ENCODE peak calls at places on chromosomes 1 and 21, in eight cellular contexts. M, G, K, F, Q, E, T and O are unnamed samples.

GRCh38 chr1:85490270-85490669 is 25.3 kb upstream of the DDAH1 start:
- DNase-seq in M (no peak), G (no peak), K (no peak), F (no peak), Q (no peak), E (no peak), T (no peak), O (no peak)

GRCh38 chr1:59718064-59718988 is 96.4 kb upstream of the HOOK1 start:
- DNase-seq in M (no peak), G (no peak), K (no peak), F (no peak), Q (no peak), E (no peak), T (no peak), O (no peak)

GRCh38 chr1:47593598-47594285 is 155.9 kb downstream of the FOXD2 start:
- DNase-seq in M (no peak), G (no peak), K (no peak), F (no peak), Q (no peak), E (no peak), T (no peak), O (no peak)

GRCh38 chr1:185917646-185918045 is 183.5 kb downstream of the HMCN1 start:
- DNase-seq in M (no peak), G (no peak), K (peak; percentile 20), F (no peak), Q (peak; percentile 65), E (no peak), T (no peak), O (no peak)

GRCh38 chr1:220776725-220777326 is 9.9 kb upstream of the MTARC1 start:
- DNase-seq in M (peak; percentile 34), G (peak; percentile 6), K (peak; percentile 33), F (peak; percentile 24), Q (peak; percentile 89), E (peak; percentile 96), T (peak; percentile 86), O (peak; percentile 40)

GRCh38 chr1:79042117-79042516 is 35.6 kb upstream of the ADGRL4 start:
- DNase-seq in M (no peak), G (no peak), K (peak; percentile 41), F (no peak), Q (no peak), E (no peak), T (no peak), O (no peak)

GRCh38 chr1:145784409-145784808 is 39.5 kb downstream of the RNF115 start:
- DNase-seq in M (no peak), G (no peak), K (no peak), F (no peak), Q (no peak), E (no peak), T (no peak), O (no peak)

GRCh38 chr21:16388911-16389515 is 659.2 kb downstream of the USP25 start:
- DNase-seq in M (no peak), G (no peak), K (no peak), F (no peak), Q (no peak), E (no peak), T (no peak), O (no peak)

GRCh38 chr1:34591751-34592629 is 162.9 kb upstream of the GJB5 start:
- DNase-seq in M (no peak), G (no peak), K (no peak), F (no peak), Q (no peak), E (no peak), T (no peak), O (no peak)

GRCh38 chr1:236535656-236536293 is 12.0 kb downstream of the LGALS8 start:
- DNase-seq in M (no peak), G (no peak), K (no peak), F (no peak), Q (no peak), E (no peak), T (no peak), O (no peak)

GRCh38 chr21:36723371-36723881 is 24.5 kb downstream of the SIM2 start:
- DNase-seq in M (no peak), G (no peak), K (no peak), F (no peak), Q (no peak), E (peak; percentile 57), T (no peak), O (no peak)

GRCh38 chr1:8858112-8858668 is 20.3 kb downstream of the ENO1 start:
- DNase-seq in M (no peak), G (no peak), K (no peak), F (no peak), Q (no peak), E (no peak), T (peak; percentile 26), O (peak; percentile 68)

GRCh38 chr1:223755432-223755792 is 43.1 kb downstream of the CAPN2 start:
- DNase-seq in M (no peak), G (no peak), K (no peak), F (no peak), Q (no peak), E (peak; percentile 51), T (no peak), O (no peak)

GRCh38 chr21:34796518-34797201 is 127.9 kb downstream of the CLIC6 start:
- DNase-seq in M (no peak), G (no peak), K (no peak), F (no peak), Q (peak; percentile 46), E (no peak), T (no peak), O (no peak)

GRCh38 chr1:196997428-196997827 is 20.1 kb downstream of the CFHR5 start:
- DNase-seq in M (no peak), G (no peak), K (no peak), F (no peak), Q (no peak), E (no peak), T (no peak), O (peak; percentile 58)

GRCh38 chr1:236038034-236038433 is 26.9 kb downstream of the NID1 start:
- DNase-seq in M (no peak), G (no peak), K (no peak), F (no peak), Q (no peak), E (no peak), T (no peak), O (no peak)

GRCh38 chr1:108007531-108007930 is 42.6 kb upstream of the VAV3 start:
- DNase-seq in M (no peak), G (no peak), K (no peak), F (no peak), Q (no peak), E (no peak), T (no peak), O (no peak)

GRCh38 chr21:42548687-42549406 is 35.2 kb downstream of the SLC37A1 start:
- DNase-seq in M (no peak), G (no peak), K (no peak), F (no peak), Q (no peak), E (peak; percentile 64), T (no peak), O (no peak)

GRCh38 chr1:16138772-16139221 is 17.1 kb downstream of the EPHA2 start:
- DNase-seq in M (no peak), G (no peak), K (no peak), F (no peak), Q (no peak), E (no peak), T (no peak), O (no peak)

GRCh38 chr1:21946836-21947587 is 9.9 kb upstream of the HSPG2 start:
- DNase-seq in M (no peak), G (no peak), K (no peak), F (no peak), Q (no peak), E (no peak), T (no peak), O (no peak)

GRCh38 chr1:119768778-119769177 is at the start of gene HMGCS2:
- DNase-seq in M (no peak), G (no peak), K (no peak), F (no peak), Q (no peak), E (no peak), T (no peak), O (no peak)

GRCh38 chr1:85494074-85494956 is 29.4 kb upstream of the DDAH1 start:
- DNase-seq in M (no peak), G (no peak), K (no peak), F (no peak), Q (no peak), E (no peak), T (no peak), O (no peak)

GRCh38 chr1:167710836-167711235 is 10.9 kb upstream of the MPZL1 start:
- DNase-seq in M (no peak), G (no peak), K (no peak), F (no peak), Q (no peak), E (no peak), T (no peak), O (no peak)

GRCh38 chr1:70277875-70278274 is 56.7 kb downstream of the SRSF11 start:
- DNase-seq in M (no peak), G (no peak), K (no peak), F (no peak), Q (no peak), E (no peak), T (no peak), O (no peak)

GRCh38 chr1:30519201-30519763 is 204.1 kb downstream of the MATN1 start:
- DNase-seq in M (no peak), G (no peak), K (no peak), F (no peak), Q (no peak), E (no peak), T (no peak), O (no peak)

GRCh38 chr1:27574871-27575831 is 28.8 kb downstream of the AHDC1 start:
- DNase-seq in M (no peak), G (no peak), K (peak; percentile 54), F (no peak), Q (peak; percentile 82), E (peak; percentile 94), T (no peak), O (no peak)

GRCh38 chr21:44428281-44428942 is 26.9 kb upstream of the LRRC3 start:
- DNase-seq in M (peak; percentile 30), G (peak; percentile 30), K (no peak), F (peak; percentile 42), Q (peak; percentile 76), E (peak; percentile 25), T (no peak), O (no peak)

GRCh38 chr1:88230126-88230525 is 453.9 kb upstream of the PKN2 start:
- DNase-seq in M (no peak), G (no peak), K (no peak), F (no peak), Q (no peak), E (no peak), T (no peak), O (no peak)

GRCh38 chr1:15323351-15323988 is 76.4 kb downstream of the FHAD1 start:
- DNase-seq in M (peak; percentile 58), G (peak; percentile 61), K (peak; percentile 65), F (peak; percentile 51), Q (peak; percentile 81), E (peak; percentile 89), T (peak; percentile 83), O (peak; percentile 51)

GRCh38 chr1:114214016-114214415 is 60.3 kb upstream of the SYT6 start:
- DNase-seq in M (no peak), G (no peak), K (no peak), F (no peak), Q (no peak), E (no peak), T (no peak), O (no peak)

GRCh38 chr1:84855947-84856660 is 36.9 kb downstream of the LPAR3 start:
- DNase-seq in M (no peak), G (no peak), K (no peak), F (no peak), Q (no peak), E (no peak), T (no peak), O (no peak)

GRCh38 chr1:19384772-19385187 is 72.7 kb downstream of the SLC66A1 start:
- DNase-seq in M (no peak), G (no peak), K (no peak), F (no peak), Q (no peak), E (no peak), T (no peak), O (no peak)